ENCODE peak calls at places on chromosomes 4 and X, in ten cellular contexts. C, J, T, O, K, F, R, X, Z and Y are unnamed samples.

GRCh38 chr4:139556735-139557505 is 901 bp upstream of the SETD7 start:
- DNase-seq in C (peak), X (no peak), T (peak), O (no peak), Z (peak), F (peak), R (peak), K (no peak), J (peak), Y (no peak)

GRCh38 chr4:5361968-5362367 is 310.7 kb downstream of the STK32B start:
- DNase-seq in F (peak), O (no peak), Z (peak), C (peak), R (no peak), T (no peak), K (no peak), J (peak), X (no peak), Y (no peak)

GRCh38 chr4:114364857-114365256 is 233.8 kb upstream of the UGT8 start:
- DNase-seq in K (no peak), F (peak), J (no peak), T (no peak), C (no peak), Z (no peak), O (no peak), R (no peak), X (no peak), Y (no peak)

GRCh38 chr4:38190717-38191178 is 230.6 kb downstream of the PTTG2 start:
- DNase-seq in Z (no peak), K (no peak), R (no peak), C (peak), X (no peak), F (peak), T (no peak), J (peak), O (peak), Y (no peak)

GRCh38 chr4:6701371-6701770 is 7.7 kb downstream of the S100P start:
- DNase-seq in F (no peak), C (peak), T (peak), O (no peak), R (no peak), Z (peak), K (no peak), X (no peak), J (peak), Y (no peak)

GRCh38 chr4:38102942-38103604 is 142.9 kb downstream of the PTTG2 start:
- DNase-seq in X (no peak), Z (no peak), F (no peak), K (no peak), T (no peak), J (no peak), O (no peak), R (no peak), C (no peak), Y (no peak)

GRCh38 chr4:1711055-1711905 is 839 bp downstream of the SLBP start:
- DNase-seq in R (peak), C (peak), X (no peak), F (peak), Z (peak), K (no peak), J (peak), T (peak), O (no peak), Y (no peak)

GRCh38 chrX:112840382-112841113 is at the start of gene AMOT:
- DNase-seq in C (peak), F (peak), O (no peak), J (peak), T (peak), R (peak), Z (peak), X (peak), K (no peak), Y (peak)

GRCh38 chrX:24498181-24498580 is 33.1 kb downstream of the PDK3 start:
- DNase-seq in K (no peak), Z (peak), R (no peak), C (peak), F (peak), T (no peak), O (no peak), X (no peak), J (no peak), Y (no peak)

GRCh38 chrX:6446588-6446987 is 88.3 kb downstream of the VCX3A start:
- DNase-seq in O (no peak), X (no peak), F (no peak), R (no peak), C (no peak), T (no peak), K (no peak), Z (no peak), J (no peak), Y (no peak)

GRCh38 chr4:22962186-22962786 is 269.5 kb downstream of the GBA3 start:
- DNase-seq in F (peak), T (no peak), K (no peak), R (no peak), O (no peak), J (peak), X (no peak), Z (peak), C (peak), Y (no peak)

GRCh38 chr4:24805566-24805965 is 10.2 kb downstream of the SOD3 start:
- DNase-seq in K (no peak), J (no peak), C (no peak), F (no peak), Z (no peak), R (no peak), O (no peak), X (no peak), T (no peak), Y (no peak)

GRCh38 chr4:15451866-15452765 is 17.6 kb upstream of the CC2D2A start:
- DNase-seq in O (peak), X (no peak), C (peak), K (peak), T (no peak), Z (peak), F (peak), R (no peak), J (peak), Y (no peak)

GRCh38 chrX:107448625-107449468 is 605 bp upstream of the FRMPD3 start:
- DNase-seq in C (peak), K (no peak), R (no peak), O (no peak), J (peak), Z (no peak), F (no peak), T (no peak), X (no peak), Y (no peak)

GRCh38 chr4:38128478-38129451 is 168.6 kb downstream of the PTTG2 start:
- DNase-seq in F (peak), O (no peak), T (peak), R (no peak), C (peak), K (peak), J (peak), Z (no peak), X (no peak), Y (no peak)

GRCh38 chrX:136781180-136781797 is 557 bp upstream of the ARHGEF6 start:
- DNase-seq in T (no peak), R (no peak), J (peak), Z (peak), O (no peak), X (no peak), K (no peak), C (no peak), F (no peak), Y (no peak)

GRCh38 chr4:13700196-13701140 is 72.9 kb upstream of the BOD1L1 start:
- DNase-seq in K (no peak), C (no peak), F (peak), R (no peak), O (peak), T (no peak), Z (no peak), J (peak), X (no peak), Y (no peak)

GRCh38 chr4:161767116-161767515 is 396.7 kb downstream of the FSTL5 start:
- DNase-seq in O (no peak), R (no peak), X (no peak), C (no peak), T (no peak), J (peak), F (peak), K (no peak), Z (no peak), Y (no peak)

GRCh38 chrX:152904151-152905080 is 6.5 kb downstream of the ZNF185 start:
- DNase-seq in Z (peak), K (no peak), F (peak), C (peak), R (peak), O (peak), X (no peak), T (peak), J (peak), Y (no peak)

GRCh38 chr4:163157157-163157556 is 9.5 kb downstream of the NAF1 start:
- DNase-seq in C (no peak), K (no peak), O (no peak), R (no peak), J (no peak), F (peak), X (no peak), T (no peak), Z (no peak), Y (no peak)

GRCh38 chrX:93594780-93595179 is 78.6 kb downstream of the NAP1L3 start:
- DNase-seq in F (no peak), X (no peak), C (no peak), R (no peak), O (no peak), J (no peak), Z (no peak), K (no peak), T (no peak), Y (no peak)

GRCh38 chr4:20254517-20255250 is 3.0 kb downstream of the SLIT2 start:
- DNase-seq in X (peak), C (peak), O (no peak), J (no peak), K (no peak), T (peak), Z (no peak), R (peak), F (peak), Y (no peak)

GRCh38 chr4:86498560-86499166 is 95.5 kb upstream of the PTPN13 start:
- DNase-seq in C (peak), T (peak), X (no peak), F (peak), J (peak), Z (peak), R (no peak), K (no peak), O (peak), Y (no peak)

GRCh38 chr4:177419416-177419815 is 22.8 kb downstream of the AGA start:
- DNase-seq in O (no peak), C (no peak), J (no peak), K (no peak), R (no peak), Z (no peak), F (no peak), X (no peak), T (no peak), Y (no peak)

GRCh38 chr4:150482581-150482980 is 99.4 kb upstream of the MAB21L2 start:
- DNase-seq in O (no peak), C (no peak), T (no peak), Z (no peak), F (no peak), R (no peak), J (no peak), X (no peak), K (no peak), Y (no peak)

GRCh38 chrX:5390376-5390775 is 838.3 kb downstream of the NLGN4X start:
- DNase-seq in O (no peak), J (no peak), Z (no peak), K (no peak), F (no peak), C (no peak), X (no peak), R (no peak), T (no peak), Y (no peak)

GRCh38 chrX:151724563-151725337 is 8.9 kb downstream of the FATE1 start:
- DNase-seq in O (no peak), F (no peak), J (no peak), R (no peak), K (no peak), C (no peak), Z (peak), X (no peak), T (no peak), Y (no peak)

GRCh38 chrX:134294548-134294947 is 57.6 kb downstream of the CCDC160 start:
- DNase-seq in C (no peak), J (peak), X (no peak), F (peak), R (no peak), O (no peak), K (no peak), Z (peak), T (no peak), Y (no peak)
- TF ChIP-seq CTCF in C (peak), J (peak), X (peak), F (peak), R (no peak), O (peak), K (no peak), Z (no peak), T (no peak), Y (no peak)

DNA sequence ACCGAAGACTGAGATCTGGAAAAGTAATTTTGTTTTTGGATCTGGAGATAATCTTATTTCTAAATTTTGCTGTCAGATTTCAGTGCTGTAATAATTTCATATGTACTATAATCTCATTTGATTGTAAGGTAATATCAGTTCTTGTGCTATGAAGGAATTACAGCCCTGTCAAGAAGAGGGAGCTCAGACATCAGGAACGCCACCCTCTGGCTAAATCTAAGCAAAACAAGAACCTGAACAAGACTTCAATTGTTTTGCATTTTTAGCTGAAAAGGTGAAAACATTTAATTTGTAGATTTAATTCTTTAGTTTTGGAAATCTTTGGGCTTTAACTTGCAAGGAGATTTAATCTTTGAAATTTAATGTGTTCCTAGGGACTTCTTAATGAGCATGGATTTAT is 525.4 kb upstream of the HS3ST1 start:
- DNase-seq in F (peak), Z (peak), R (no peak), C (peak), T (no peak), O (no peak), J (peak), K (no peak), X (no peak), Y (no peak)
- TF ChIP-seq CTCF in F (peak), Z (peak), R (peak), C (peak), T (no peak), O (no peak), J (peak), K (peak), X (peak), Y (no peak)

GRCh38 chrX:97461763-97462162 is 578.1 kb downstream of the RPA4 start:
- DNase-seq in Z (no peak), K (no peak), R (no peak), J (no peak), F (no peak), O (no peak), X (no peak), T (no peak), C (no peak), Y (no peak)
- TF ChIP-seq CTCF in Z (no peak), K (no peak), R (no peak), J (no peak), F (no peak), O (no peak), X (peak), T (no peak), C (peak), Y (no peak)

DNA sequence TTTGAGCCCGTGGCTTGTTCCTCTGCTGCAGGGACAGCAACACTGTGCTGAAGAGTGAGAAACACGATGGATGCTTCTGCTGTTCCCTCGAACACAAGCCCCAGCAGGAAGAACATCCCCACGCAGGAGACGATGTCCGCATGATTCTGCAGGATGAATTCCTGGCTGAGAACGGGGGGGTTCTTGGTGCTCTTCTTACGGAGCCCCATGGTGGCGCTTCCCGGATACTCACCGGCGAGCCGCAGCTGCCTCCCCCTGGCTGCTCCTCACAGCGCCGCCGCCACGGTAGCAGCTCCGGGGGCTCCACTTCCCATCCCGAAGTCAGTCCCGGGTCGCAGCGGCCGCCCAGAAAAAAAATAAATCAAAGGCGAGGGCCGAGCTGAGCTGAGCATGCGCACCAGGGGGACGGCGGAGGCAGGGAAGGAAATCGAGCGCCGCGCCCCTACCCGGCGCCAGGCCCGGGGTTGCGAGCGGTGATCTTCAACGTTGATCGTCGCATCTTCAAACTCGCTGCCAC is at the start of gene TRAM1L1:
- DNase-seq in K (no peak), R (peak), J (peak), O (peak), X (peak), F (peak), T (peak), C (peak), Z (no peak), Y (no peak)
- TF ChIP-seq CTCF in K (peak), R (no peak), J (peak), O (peak), X (peak), F (peak), T (no peak), C (peak), Z (no peak), Y (no peak)

DNA sequence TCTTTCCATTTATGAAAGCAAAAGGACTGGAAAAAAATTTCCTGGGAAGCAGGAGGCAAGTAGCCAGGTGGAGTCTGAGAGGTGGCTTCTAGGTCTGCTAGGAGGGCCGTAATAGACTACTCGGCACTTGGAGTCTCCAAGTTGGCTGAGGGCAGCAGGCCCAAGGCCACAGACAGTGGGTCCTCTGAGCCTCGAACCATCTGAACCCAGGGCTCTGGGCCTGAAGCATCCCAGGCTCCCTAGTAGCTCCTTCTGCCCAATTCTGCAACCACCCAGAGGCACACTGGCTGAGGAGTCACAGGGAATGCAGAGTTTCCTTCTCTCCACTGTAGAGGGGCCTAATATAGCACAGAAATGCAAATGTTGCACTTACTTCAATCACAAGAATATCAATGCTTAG is 19.8 kb downstream of the TKTL1 start:
- DNase-seq in O (no peak), X (no peak), Z (no peak), C (no peak), T (no peak), F (no peak), K (no peak), J (no peak), R (no peak), Y (no peak)
- TF ChIP-seq CTCF in O (no peak), X (no peak), Z (no peak), C (no peak), T (no peak), F (no peak), K (no peak), J (no peak), R (no peak), Y (no peak)

DNA sequence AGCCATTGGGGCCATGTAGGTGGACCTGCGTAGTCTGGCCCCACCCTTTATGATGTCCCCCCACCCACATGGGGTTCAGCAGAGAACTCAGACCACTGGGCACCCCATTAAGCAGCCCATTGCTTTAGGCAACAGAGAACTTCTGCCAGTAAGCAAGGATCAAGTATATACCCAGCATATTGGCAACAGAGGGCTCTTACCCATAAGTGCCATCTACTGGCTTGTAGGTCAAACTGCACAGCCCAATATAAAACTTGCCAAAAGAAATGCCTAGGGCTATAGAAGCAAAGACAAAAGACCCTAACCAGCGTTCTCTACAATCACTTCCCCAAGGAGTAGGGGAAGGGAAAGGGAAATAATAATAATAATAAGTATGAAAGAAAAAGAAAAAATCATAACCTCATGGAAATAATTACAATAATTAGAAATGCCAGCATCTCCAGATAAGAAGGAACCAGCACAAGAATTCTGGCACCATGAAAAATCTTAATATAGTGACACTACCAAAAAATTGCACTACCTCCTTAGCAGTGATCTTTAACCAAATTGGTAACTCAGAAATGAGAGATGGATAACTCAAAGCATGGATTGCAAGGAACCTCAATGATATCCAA is 1090.7 kb downstream of the FAT4 start:
- DNase-seq in F (peak), K (no peak), T (no peak), J (no peak), C (peak), O (peak), R (no peak), Z (peak), X (no peak), Y (no peak)
- TF ChIP-seq CTCF in F (peak), K (peak), T (peak), J (peak), C (peak), O (peak), R (peak), Z (peak), X (peak), Y (no peak)

DNA sequence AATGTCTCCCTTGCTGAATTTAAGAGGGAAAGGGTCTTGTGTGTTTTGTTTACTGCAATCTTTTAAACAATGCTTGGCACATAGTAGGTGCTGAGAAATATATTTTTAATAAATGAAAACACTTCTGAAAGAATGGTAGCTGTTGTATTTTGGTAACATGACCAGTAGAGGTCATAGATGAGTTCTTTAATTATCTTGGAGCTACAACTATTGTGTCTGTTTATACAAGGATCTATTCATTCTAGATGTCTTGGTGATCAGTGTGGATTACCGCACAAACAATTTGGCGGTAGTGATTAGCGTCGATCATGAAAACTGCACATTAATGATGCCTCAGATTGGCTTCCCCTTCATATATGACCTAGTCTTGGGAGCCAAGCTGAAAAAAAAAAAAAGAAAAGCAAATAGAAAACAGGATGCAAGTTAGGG is 21.4 kb upstream of the SCRG1 start:
- DNase-seq in O (no peak), J (peak), X (no peak), F (peak), Z (peak), R (no peak), C (no peak), K (no peak), T (peak), Y (no peak)
- TF ChIP-seq CTCF in O (peak), J (peak), X (peak), F (peak), Z (no peak), R (peak), C (peak), K (no peak), T (peak), Y (no peak)